ENCODE peak calls at places on chromosomes 4 and X, in four cellular contexts. D, G, M and L are unnamed samples.

GRCh38 chr4:33577798-33578197 is 2666.5 kb downstream of the ARAP2 start:
- DNase-seq in D (no peak), G (no peak), M (no peak), L (no peak)

GRCh38 chr4:152072001-152072485 is 311.2 kb upstream of the GATB start:
- DNase-seq in D (no peak), G (no peak), M (no peak), L (no peak)

GRCh38 chrX:131734621-131735020 is 190.7 kb downstream of the OR13H1 start:
- DNase-seq in D (no peak), G (no peak), M (no peak), L (no peak)

GRCh38 chr4:8021796-8022195 is 82.1 kb upstream of the AFAP1 start:
- DNase-seq in D (no peak), G (no peak), M (no peak), L (no peak)

GRCh38 chr4:21366840-21367239 is 581.7 kb downstream of the KCNIP4 start:
- DNase-seq in D (no peak), G (no peak), M (no peak), L (no peak)

GRCh38 chrX:66402165-66402564 is 236.7 kb downstream of the EDA2R start:
- DNase-seq in D (no peak), G (no peak), M (no peak), L (no peak)

GRCh38 chr4:19523964-19524363 is 727.7 kb upstream of the SLIT2 start:
- DNase-seq in D (no peak), G (no peak), M (no peak), L (no peak)

GRCh38 chrX:131288738-131289511 is at the start of gene IGSF1:
- DNase-seq in D (peak; percentile 75), G (no peak), M (peak; percentile 37), L (peak; percentile 11)

GRCh38 chrX:125544856-125545255 is 225.2 kb downstream of the TEX13C start:
- DNase-seq in D (no peak), G (no peak), M (no peak), L (no peak)

GRCh38 chr4:151727365-151727764 is 33.4 kb downstream of the GATB start:
- DNase-seq in D (no peak), G (no peak), M (no peak), L (no peak)

GRCh38 chr4:71549516-71550160 is 210.8 kb downstream of the SLC4A4 start:
- DNase-seq in D (peak; percentile 36), G (no peak), M (no peak), L (no peak)

GRCh38 chr4:148164529-148164928 is 277.7 kb downstream of the NR3C2 start:
- DNase-seq in D (no peak), G (no peak), M (no peak), L (no peak)

GRCh38 chr4:124018383-124019317 is 622.1 kb downstream of the SPRY1 start:
- DNase-seq in D (peak; percentile 51), G (no peak), M (no peak), L (no peak)
- TF ChIP-seq CTCF in D (no peak), G (no peak), M (no peak), L (no peak)

DNA sequence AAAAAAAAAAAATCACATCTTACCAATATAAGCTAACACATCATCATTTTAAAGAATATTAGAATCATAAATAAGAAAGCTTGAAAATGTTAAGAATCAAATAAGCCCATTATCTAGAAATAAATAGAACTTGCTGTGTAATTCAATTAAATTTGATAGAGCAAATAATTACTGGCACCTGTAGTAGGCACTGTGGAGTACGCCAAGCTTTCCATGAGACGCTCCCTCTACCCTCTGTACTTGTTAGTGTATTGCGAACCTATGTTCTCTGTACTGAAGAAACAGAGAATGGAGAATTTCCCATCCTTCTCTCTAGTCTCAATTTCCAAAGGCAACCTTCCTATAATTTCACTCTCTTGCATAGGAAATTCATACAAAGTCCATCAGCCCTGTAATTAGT is 61.7 kb upstream of the HAND2 start:
- DNase-seq in D (no peak), G (no peak), M (no peak), L (no peak)
- TF ChIP-seq CTCF in D (no peak), G (no peak), M (no peak), L (no peak)

GRCh38 chrX:32480019-32480418 is 731.3 kb downstream of the DMD start:
- DNase-seq in D (no peak), G (no peak), M (no peak), L (no peak)

GRCh38 chrX:32489125-32489524 is 722.2 kb downstream of the DMD start:
- DNase-seq in D (no peak), G (no peak), M (no peak), L (no peak)

DNA sequence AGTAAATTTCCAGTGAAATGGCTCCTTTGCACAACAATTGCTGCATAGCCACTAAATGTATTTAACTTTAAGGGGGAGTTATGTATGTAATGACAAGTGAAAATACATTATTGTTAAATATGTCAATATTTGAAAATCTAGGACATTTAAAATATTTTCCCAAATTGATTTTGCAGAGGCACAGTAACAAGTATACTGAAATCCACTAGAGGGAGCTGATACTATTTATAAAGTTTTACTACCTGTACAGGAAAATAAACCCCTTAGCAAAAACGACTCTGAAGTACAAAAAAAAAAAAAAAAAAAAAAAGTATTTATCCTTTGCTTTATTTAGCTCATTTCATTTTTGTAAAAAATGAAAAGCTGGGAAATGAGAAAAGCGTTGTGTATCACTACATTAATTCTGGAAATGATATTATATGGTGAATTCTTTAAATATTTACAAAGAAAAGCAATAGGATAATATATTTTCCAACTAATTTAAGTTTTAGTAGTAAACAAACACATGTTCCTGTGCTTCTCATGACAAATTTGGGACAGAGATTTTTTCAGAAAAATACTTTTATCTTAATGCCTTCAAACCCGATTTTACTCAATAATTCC is 727.7 kb downstream of the DMD start:
- DNase-seq in D (peak; percentile 16), G (no peak), M (no peak), L (no peak)
- TF ChIP-seq CTCF in D (no peak), G (no peak), M (peak; percentile 76), L (peak; percentile 20)

GRCh38 chrX:151796576-151796975 is 62.0 kb downstream of the CNGA2 start:
- DNase-seq in D (no peak), G (no peak), M (no peak), L (no peak)

GRCh38 chrX:151806967-151807540 is 72.5 kb downstream of the CNGA2 start:
- DNase-seq in D (no peak), G (no peak), M (no peak), L (no peak)

GRCh38 chrX:151801980-151802379 is 67.4 kb downstream of the CNGA2 start:
- DNase-seq in D (no peak), G (no peak), M (no peak), L (no peak)
- TF ChIP-seq CTCF in D (peak; percentile 21), G (no peak), M (no peak), L (no peak)